ENCODE peak calls at places on chromosomes 13 and 19, in seven cellular contexts. T is psoas muscle, H is NCI-H748 treated with DMSO at 0.1 percent for 48 hours, M is skeletal muscle cell, F is hippocampal formation, X is Calu3, Y is A172. R is an unnamed sample.

GRCh38 chr19:13026478-13026999 is 31.3 kb downstream of the NFIX start:
- DNase-seq in T (no peak), H (peak; percentile 44), M (no peak), F (no peak), X (peak; percentile 45), Y (peak; percentile 62), R (no peak)

GRCh38 chr19:40936755-40937154 is 54.3 kb upstream of the CYP2B6 start:
- DNase-seq in T (no peak), H (no peak), M (no peak), F (no peak), X (no peak), Y (no peak), R (no peak)

GRCh38 chr19:48419158-48419920 is 25.9 kb downstream of the GRIN2D start:
- DNase-seq in T (peak; percentile 47), H (no peak), M (no peak), F (no peak), X (no peak), Y (peak; percentile 40), R (no peak)

GRCh38 chr19:33174186-33174585 is 19.9 kb upstream of the LRP3 start:
- DNase-seq in T (no peak), H (no peak), M (no peak), F (no peak), X (no peak), Y (no peak), R (no peak)

GRCh38 chr19:18090545-18091216 is 3.9 kb upstream of the IL12RB1 start:
- DNase-seq in T (no peak), H (no peak), M (no peak), F (no peak), X (no peak), Y (peak; percentile 57), R (no peak)

GRCh38 chr13:48938308-48938943 is 37.3 kb upstream of the FNDC3A start:
- DNase-seq in T (no peak), H (no peak), M (no peak), F (no peak), X (no peak), Y (no peak), R (no peak)

GRCh38 chr19:10420444-10421239 is at the start of gene PDE4A:
- DNase-seq in T (no peak), H (no peak), M (no peak), F (no peak), X (no peak), Y (peak; percentile 23), R (no peak)

GRCh38 chr19:40716031-40716654 is 543 bp downstream of the COQ8B start:
- DNase-seq in T (peak; percentile 40), H (peak; percentile 30), M (no peak), F (no peak), X (peak; percentile 79), Y (no peak), R (peak; percentile 6)

GRCh38 chr19:43901395-43902390 is 33.4 kb downstream of the ZNF45 start:
- DNase-seq in T (peak; percentile 79), H (peak; percentile 39), M (peak; percentile 61), F (peak; percentile 82), X (peak; percentile 84), Y (peak; percentile 54), R (peak; percentile 66)

GRCh38 chr13:75137911-75138571 is 343.9 kb downstream of the TBC1D4 start:
- DNase-seq in T (no peak), H (no peak), M (no peak), F (no peak), X (no peak), Y (no peak), R (no peak)

GRCh38 chr19:36488816-36489138 is 584 bp downstream of the ZNF566 start:
- DNase-seq in T (peak; percentile 15), H (peak; percentile 67), M (no peak), F (peak; percentile 15), X (peak; percentile 34), Y (no peak), R (no peak)

GRCh38 chr19:35528218-35529038 is at the start of gene SBSN:
- DNase-seq in T (no peak), H (no peak), M (peak; percentile 57), F (no peak), X (no peak), Y (peak; percentile 71), R (no peak)

GRCh38 chr19:47630594-47630993 is 21.7 kb downstream of the BICRA start:
- DNase-seq in T (no peak), H (no peak), M (no peak), F (no peak), X (no peak), Y (no peak), R (no peak)

GRCh38 chr19:54154603-54155345 is 4.7 kb downstream of the LENG1 start:
- DNase-seq in T (no peak), H (no peak), M (no peak), F (no peak), X (no peak), Y (peak; percentile 90), R (no peak)

GRCh38 chr19:50820086-50820485 is 3.5 kb downstream of the KLK1 start:
- DNase-seq in T (no peak), H (no peak), M (no peak), F (no peak), X (no peak), Y (no peak), R (no peak)

GRCh38 chr13:106234656-106235055 is 300.8 kb downstream of the EFNB2 start:
- DNase-seq in T (no peak), H (no peak), M (no peak), F (no peak), X (no peak), Y (no peak), R (no peak)

GRCh38 chr13:43988302-43988701 is 108.6 kb downstream of the LACC1 start:
- DNase-seq in T (no peak), H (no peak), M (no peak), F (no peak), X (no peak), Y (no peak), R (no peak)

GRCh38 chr19:1816530-1817298 is 4.6 kb upstream of the ATP8B3 start:
- DNase-seq in T (no peak), H (no peak), M (no peak), F (no peak), X (no peak), Y (no peak), R (no peak)

GRCh38 chr19:33392341-33393285 is 19.1 kb downstream of the CEBPG start:
- DNase-seq in T (no peak), H (no peak), M (no peak), F (no peak), X (no peak), Y (no peak), R (no peak)

GRCh38 chr19:14505488-14506239 is 9.7 kb upstream of the GIPC1 start:
- DNase-seq in T (peak; percentile 51), H (no peak), M (peak; percentile 33), F (no peak), X (peak; percentile 86), Y (peak; percentile 98), R (no peak)

GRCh38 chr19:28217064-28217463 is 995.9 kb downstream of the UQCRFS1 start:
- DNase-seq in T (no peak), H (no peak), M (no peak), F (no peak), X (no peak), Y (no peak), R (no peak)

GRCh38 chr19:21587117-21587461 is 81.7 kb downstream of the ZNF429 start:
- DNase-seq in T (no peak), H (no peak), M (no peak), F (no peak), X (no peak), Y (no peak), R (no peak)

GRCh38 chr13:26971990-26972888 is 199.4 kb downstream of the USP12 start:
- DNase-seq in T (no peak), H (peak; percentile 97), M (no peak), F (no peak), X (peak; percentile 62), Y (no peak), R (no peak)

GRCh38 chr19:14385492-14385891 is 4.2 kb downstream of the ADGRE5 start:
- DNase-seq in T (no peak), H (no peak), M (no peak), F (no peak), X (no peak), Y (no peak), R (no peak)

GRCh38 chr13:48431987-48432615 is 19.2 kb upstream of the LPAR6 start:
- DNase-seq in T (no peak), H (no peak), M (no peak), F (no peak), X (no peak), Y (no peak), R (no peak)

GRCh38 chr19:49690656-49691242 is at the start of gene CPT1C:
- DNase-seq in T (peak; percentile 78), H (peak; percentile 97), M (no peak), F (peak; percentile 87), X (no peak), Y (no peak), R (peak; percentile 61)

GRCh38 chr13:41762796-41763195 is 198.1 kb downstream of the VWA8 start:
- DNase-seq in T (no peak), H (no peak), M (no peak), F (no peak), X (no peak), Y (no peak), R (no peak)

GRCh38 chr19:1618157-1619093 is 13.2 kb upstream of the UQCR11 start:
- DNase-seq in T (no peak), H (no peak), M (no peak), F (no peak), X (peak; percentile 58), Y (peak; percentile 30), R (no peak)

GRCh38 chr13:22700488-22700887 is 480.3 kb upstream of the SGCG start:
- DNase-seq in T (no peak), H (peak; percentile 77), M (no peak), F (no peak), X (no peak), Y (no peak), R (no peak)

GRCh38 chr13:40153516-40153915 is 498.1 kb downstream of the COG6 start:
- DNase-seq in T (no peak), H (no peak), M (no peak), F (no peak), X (no peak), Y (no peak), R (no peak)

GRCh38 chr13:58992478-58993042 is 1171.2 kb downstream of the DIAPH3 start:
- DNase-seq in T (no peak), H (no peak), M (no peak), F (no peak), X (no peak), Y (no peak), R (no peak)

GRCh38 chr19:42465827-42466280 is 23.1 kb upstream of the CXCL17 start:
- DNase-seq in T (no peak), H (no peak), M (no peak), F (no peak), X (no peak), Y (no peak), R (no peak)